ENCODE peak calls at places on chromosome 1, in five cellular contexts. Y is T-helper 1 cell, G is IMR-90, I is AG10803, E is breast epithelium. K is an unnamed sample.

GRCh38 chr1:205986291-205986690 is 16.9 kb downstream of the RAB7B start:
- DNase-seq in Y (no peak), E (no peak), I (no peak), G (no peak), K (peak; percentile 24)

GRCh38 chr1:229570891-229571516 is 12.5 kb upstream of the ABCB10 start:
- DNase-seq in E (no peak), G (no peak), Y (no peak), I (no peak), K (no peak)

GRCh38 chr1:150535511-150536281 is 13.5 kb upstream of the ADAMTSL4 start:
- DNase-seq in E (no peak), G (peak; percentile 60), Y (no peak), I (peak; percentile 94), K (peak; percentile 83)

GRCh38 chr1:5245348-5245747 is 590.9 kb downstream of the AJAP1 start:
- DNase-seq in G (no peak), I (no peak), Y (no peak), E (no peak), K (no peak)

GRCh38 chr1:205939690-205940330 is 3.4 kb downstream of the SLC26A9 start:
- DNase-seq in G (no peak), I (no peak), E (no peak), Y (no peak), K (no peak)

GRCh38 chr1:170807432-170807831 is 127.9 kb upstream of the MROH9 start:
- DNase-seq in E (no peak), Y (no peak), I (peak; percentile 92), G (peak; percentile 84), K (peak; percentile 88)

GRCh38 chr1:216119600-216119999 is 303.6 kb downstream of the USH2A start:
- DNase-seq in G (peak; percentile 50), I (peak; percentile 29), Y (no peak), E (no peak), K (peak; percentile 61)

GRCh38 chr1:15758953-15759661 is 512 bp downstream of the FBLIM1 start:
- DNase-seq in E (no peak), G (no peak), Y (no peak), I (peak; percentile 30), K (peak; percentile 66)

GRCh38 chr1:98940680-98941079 is 64.0 kb downstream of the PLPPR5 start:
- DNase-seq in G (peak; percentile 81), Y (no peak), E (no peak), I (peak; percentile 76), K (peak; percentile 88)